ENCODE peak calls at places on chromosomes 4 and X, in eight cellular contexts. One of them, this sample, is unnamed.

GRCh38 chr4:7487464-7487863 is 52.7 kb upstream of the PSAPL1 start:
- DNase-seq in fibroblast of lung: no peak
- DNase-seq in HFF-Myc: no peak
- DNase-seq in IMR-90: no peak
- DNase-seq in neural crest cell: no peak
- DNase-seq in GM13976: no peak
- DNase-seq in fibroblast of pulmonary artery: no peak
- DNase-seq in H9: no peak
- DNase-seq in this sample: no peak

GRCh38 chrX:123173833-123174232 is 10.2 kb upstream of the GRIA3 start:
- DNase-seq in fibroblast of lung: peak
- DNase-seq in HFF-Myc: no peak
- DNase-seq in IMR-90: no peak
- DNase-seq in neural crest cell: no peak
- DNase-seq in GM13976: peak
- DNase-seq in fibroblast of pulmonary artery: no peak
- DNase-seq in H9: no peak
- DNase-seq in this sample: no peak

GRCh38 chr4:81504685-81505598 is 33.2 kb upstream of the RASGEF1B start:
- DNase-seq in fibroblast of lung: peak
- DNase-seq in HFF-Myc: no peak
- DNase-seq in IMR-90: no peak
- DNase-seq in neural crest cell: no peak
- DNase-seq in GM13976: no peak
- DNase-seq in fibroblast of pulmonary artery: no peak
- DNase-seq in H9: no peak
- DNase-seq in this sample: peak

GRCh38 chrX:39953879-39954278 is 143.9 kb downstream of the BCOR start:
- DNase-seq in fibroblast of lung: peak
- DNase-seq in HFF-Myc: no peak
- DNase-seq in IMR-90: peak
- DNase-seq in neural crest cell: no peak
- DNase-seq in GM13976: no peak
- DNase-seq in fibroblast of pulmonary artery: peak
- DNase-seq in H9: no peak
- DNase-seq in this sample: no peak

GRCh38 chrX:50691820-50692219 is 122.2 kb downstream of the SHROOM4 start:
- DNase-seq in fibroblast of lung: peak
- DNase-seq in HFF-Myc: peak
- DNase-seq in IMR-90: peak
- DNase-seq in neural crest cell: peak
- DNase-seq in GM13976: peak
- DNase-seq in fibroblast of pulmonary artery: peak
- DNase-seq in H9: peak
- DNase-seq in this sample: peak

GRCh38 chr4:152540293-152540674 is 4.4 kb upstream of the FBXW7 start:
- DNase-seq in fibroblast of lung: no peak
- DNase-seq in HFF-Myc: no peak
- DNase-seq in IMR-90: no peak
- DNase-seq in neural crest cell: no peak
- DNase-seq in GM13976: peak
- DNase-seq in fibroblast of pulmonary artery: no peak
- DNase-seq in H9: peak
- DNase-seq in this sample: no peak

GRCh38 chrX:116238093-116238492 is 67.5 kb downstream of the AGTR2 start:
- DNase-seq in fibroblast of lung: no peak
- DNase-seq in HFF-Myc: no peak
- DNase-seq in IMR-90: no peak
- DNase-seq in neural crest cell: no peak
- DNase-seq in GM13976: no peak
- DNase-seq in fibroblast of pulmonary artery: no peak
- DNase-seq in H9: no peak
- DNase-seq in this sample: no peak

GRCh38 chr4:33072340-33073089 is 2352.3 kb downstream of the PCDH7 start:
- DNase-seq in fibroblast of lung: peak
- DNase-seq in HFF-Myc: no peak
- DNase-seq in IMR-90: no peak
- DNase-seq in neural crest cell: no peak
- DNase-seq in GM13976: no peak
- DNase-seq in fibroblast of pulmonary artery: peak
- DNase-seq in H9: no peak
- DNase-seq in this sample: no peak

GRCh38 chr4:15234585-15235126 is 193.2 kb upstream of the C1QTNF7 start:
- DNase-seq in fibroblast of lung: peak
- DNase-seq in HFF-Myc: peak
- DNase-seq in IMR-90: peak
- DNase-seq in neural crest cell: no peak
- DNase-seq in GM13976: no peak
- DNase-seq in fibroblast of pulmonary artery: peak
- DNase-seq in H9: no peak
- DNase-seq in this sample: no peak

GRCh38 chrX:45191820-45192409 is 8.8 kb downstream of the DIPK2B start:
- DNase-seq in fibroblast of lung: no peak
- DNase-seq in HFF-Myc: no peak
- DNase-seq in IMR-90: no peak
- DNase-seq in neural crest cell: no peak
- DNase-seq in GM13976: no peak
- DNase-seq in fibroblast of pulmonary artery: no peak
- DNase-seq in H9: no peak
- DNase-seq in this sample: no peak

GRCh38 chr4:2927696-2928075 is 35.5 kb downstream of the NOP14 start:
- DNase-seq in fibroblast of lung: no peak
- DNase-seq in HFF-Myc: no peak
- DNase-seq in IMR-90: no peak
- DNase-seq in neural crest cell: no peak
- DNase-seq in GM13976: no peak
- DNase-seq in fibroblast of pulmonary artery: no peak
- DNase-seq in H9: no peak
- DNase-seq in this sample: no peak

GRCh38 chr4:4994312-4995097 is 24.8 kb downstream of the CYTL1 start:
- DNase-seq in fibroblast of lung: no peak
- DNase-seq in HFF-Myc: no peak
- DNase-seq in IMR-90: no peak
- DNase-seq in neural crest cell: no peak
- DNase-seq in GM13976: no peak
- DNase-seq in fibroblast of pulmonary artery: no peak
- DNase-seq in H9: no peak
- DNase-seq in this sample: no peak

GRCh38 chr4:169612869-169613859 is 781 bp upstream of the NEK1 start:
- DNase-seq in fibroblast of lung: peak
- DNase-seq in HFF-Myc: no peak
- DNase-seq in IMR-90: peak
- DNase-seq in neural crest cell: peak
- DNase-seq in GM13976: peak
- DNase-seq in fibroblast of pulmonary artery: peak
- DNase-seq in H9: peak
- DNase-seq in this sample: peak

GRCh38 chr4:92172203-92172602 is 131.6 kb upstream of the GRID2 start:
- DNase-seq in fibroblast of lung: peak
- DNase-seq in HFF-Myc: no peak
- DNase-seq in IMR-90: no peak
- DNase-seq in neural crest cell: no peak
- DNase-seq in GM13976: no peak
- DNase-seq in fibroblast of pulmonary artery: peak
- DNase-seq in H9: no peak
- DNase-seq in this sample: no peak
- TF ChIP-seq CTCF in fibroblast of lung: peak
- TF ChIP-seq CTCF in HFF-Myc: no peak
- TF ChIP-seq CTCF in IMR-90: peak
- TF ChIP-seq CTCF in neural crest cell: peak
- TF ChIP-seq CTCF in GM13976: no peak
- TF ChIP-seq CTCF in fibroblast of pulmonary artery: peak
- TF ChIP-seq CTCF in H9: no peak
- TF ChIP-seq CTCF in this sample: no peak

DNA sequence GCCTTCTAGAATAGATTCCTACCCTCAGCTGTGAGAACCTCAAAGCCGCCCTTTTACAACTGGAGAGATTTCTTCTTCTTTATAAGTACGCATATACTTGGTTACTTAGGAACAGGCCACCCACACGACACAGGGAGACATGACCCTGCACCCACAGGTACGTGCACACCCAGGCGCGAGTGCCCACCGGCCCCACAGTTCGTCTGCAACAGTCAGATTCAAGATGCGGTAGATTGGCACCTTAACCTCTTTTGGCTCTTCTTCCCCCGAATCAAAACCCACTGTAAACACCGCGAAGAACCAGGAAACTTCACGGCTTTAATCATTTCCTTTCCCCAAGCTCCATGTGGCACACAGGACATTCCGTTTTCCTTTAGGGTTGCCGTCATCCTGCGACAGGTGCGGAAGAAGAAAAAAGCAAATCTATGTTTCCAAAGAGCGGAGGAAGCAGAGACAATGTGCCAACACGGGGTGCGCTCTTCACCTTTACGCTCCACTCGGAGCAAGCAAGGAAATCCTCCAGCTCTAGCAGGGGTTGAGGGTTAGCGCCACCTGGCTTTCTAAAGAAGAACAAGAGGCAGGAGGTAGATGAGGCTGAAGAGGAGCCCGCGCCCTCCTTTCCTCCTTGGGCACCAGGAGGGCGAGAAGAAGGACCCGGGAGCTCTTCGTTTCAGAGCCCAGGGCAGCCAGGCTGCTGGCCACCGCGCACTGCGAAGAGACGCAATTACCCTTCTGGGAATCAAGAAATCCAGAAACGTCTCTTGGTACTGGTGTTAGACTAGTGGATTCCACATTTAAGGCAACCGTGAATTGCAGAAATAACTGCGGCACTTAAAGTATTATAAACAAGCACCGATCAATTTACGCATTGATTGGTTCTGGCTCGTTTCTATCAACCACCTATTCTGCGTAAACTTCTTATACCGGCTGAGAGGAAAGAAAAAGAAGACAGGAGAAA is 35.7 kb downstream of the HAND2 start:
- DNase-seq in fibroblast of lung: peak
- DNase-seq in HFF-Myc: peak
- DNase-seq in IMR-90: peak
- DNase-seq in neural crest cell: no peak
- DNase-seq in GM13976: peak
- DNase-seq in fibroblast of pulmonary artery: peak
- DNase-seq in H9: peak
- DNase-seq in this sample: peak
- TF ChIP-seq CTCF in fibroblast of lung: peak
- TF ChIP-seq CTCF in HFF-Myc: peak
- TF ChIP-seq CTCF in IMR-90: peak
- TF ChIP-seq CTCF in neural crest cell: peak
- TF ChIP-seq CTCF in GM13976: peak
- TF ChIP-seq CTCF in fibroblast of pulmonary artery: peak
- TF ChIP-seq CTCF in H9: peak
- TF ChIP-seq CTCF in this sample: peak

GRCh38 chr4:99202536-99202935 is 16.5 kb downstream of the ADH6 start:
- DNase-seq in fibroblast of lung: peak
- DNase-seq in HFF-Myc: no peak
- DNase-seq in IMR-90: peak
- DNase-seq in neural crest cell: no peak
- DNase-seq in GM13976: no peak
- DNase-seq in fibroblast of pulmonary artery: peak
- DNase-seq in H9: no peak
- DNase-seq in this sample: no peak

GRCh38 chr4:99200148-99200547 is 18.9 kb downstream of the ADH6 start:
- DNase-seq in fibroblast of lung: no peak
- DNase-seq in HFF-Myc: no peak
- DNase-seq in IMR-90: no peak
- DNase-seq in neural crest cell: no peak
- DNase-seq in GM13976: no peak
- DNase-seq in fibroblast of pulmonary artery: no peak
- DNase-seq in H9: no peak
- DNase-seq in this sample: no peak

GRCh38 chr4:99205104-99205979 is 13.7 kb downstream of the ADH6 start:
- DNase-seq in fibroblast of lung: peak
- DNase-seq in HFF-Myc: peak
- DNase-seq in IMR-90: peak
- DNase-seq in neural crest cell: no peak
- DNase-seq in GM13976: no peak
- DNase-seq in fibroblast of pulmonary artery: peak
- DNase-seq in H9: no peak
- DNase-seq in this sample: no peak

GRCh38 chr4:99202094-99202493 is 17.0 kb downstream of the ADH6 start:
- DNase-seq in fibroblast of lung: no peak
- DNase-seq in HFF-Myc: no peak
- DNase-seq in IMR-90: no peak
- DNase-seq in neural crest cell: no peak
- DNase-seq in GM13976: no peak
- DNase-seq in fibroblast of pulmonary artery: no peak
- DNase-seq in H9: no peak
- DNase-seq in this sample: no peak

GRCh38 chr4:99201687-99202086 is 17.4 kb downstream of the ADH6 start:
- DNase-seq in fibroblast of lung: peak
- DNase-seq in HFF-Myc: no peak
- DNase-seq in IMR-90: peak
- DNase-seq in neural crest cell: no peak
- DNase-seq in GM13976: no peak
- DNase-seq in fibroblast of pulmonary artery: peak
- DNase-seq in H9: no peak
- DNase-seq in this sample: no peak
- TF ChIP-seq CTCF in fibroblast of lung: peak
- TF ChIP-seq CTCF in HFF-Myc: no peak
- TF ChIP-seq CTCF in IMR-90: peak
- TF ChIP-seq CTCF in neural crest cell: no peak
- TF ChIP-seq CTCF in GM13976: no peak
- TF ChIP-seq CTCF in fibroblast of pulmonary artery: peak
- TF ChIP-seq CTCF in H9: no peak
- TF ChIP-seq CTCF in this sample: no peak

GRCh38 chrX:153688900-153689590 is 1.3 kb downstream of the SLC6A8 start:
- DNase-seq in fibroblast of lung: peak
- DNase-seq in HFF-Myc: no peak
- DNase-seq in IMR-90: peak
- DNase-seq in neural crest cell: no peak
- DNase-seq in GM13976: no peak
- DNase-seq in fibroblast of pulmonary artery: peak
- DNase-seq in H9: no peak
- DNase-seq in this sample: no peak

GRCh38 chrX:153688071-153688470 is 345 bp downstream of the SLC6A8 start:
- DNase-seq in fibroblast of lung: no peak
- DNase-seq in HFF-Myc: no peak
- DNase-seq in IMR-90: no peak
- DNase-seq in neural crest cell: no peak
- DNase-seq in GM13976: no peak
- DNase-seq in fibroblast of pulmonary artery: no peak
- DNase-seq in H9: no peak
- DNase-seq in this sample: no peak

GRCh38 chrX:153687121-153688039 is at the start of gene SLC6A8:
- DNase-seq in fibroblast of lung: peak
- DNase-seq in HFF-Myc: no peak
- DNase-seq in IMR-90: peak
- DNase-seq in neural crest cell: peak
- DNase-seq in GM13976: peak
- DNase-seq in fibroblast of pulmonary artery: peak
- DNase-seq in H9: peak
- DNase-seq in this sample: peak

GRCh38 chrX:153689654-153690465 is 2.1 kb downstream of the SLC6A8 start:
- DNase-seq in fibroblast of lung: no peak
- DNase-seq in HFF-Myc: no peak
- DNase-seq in IMR-90: peak
- DNase-seq in neural crest cell: no peak
- DNase-seq in GM13976: no peak
- DNase-seq in fibroblast of pulmonary artery: no peak
- DNase-seq in H9: peak
- DNase-seq in this sample: no peak

DNA sequence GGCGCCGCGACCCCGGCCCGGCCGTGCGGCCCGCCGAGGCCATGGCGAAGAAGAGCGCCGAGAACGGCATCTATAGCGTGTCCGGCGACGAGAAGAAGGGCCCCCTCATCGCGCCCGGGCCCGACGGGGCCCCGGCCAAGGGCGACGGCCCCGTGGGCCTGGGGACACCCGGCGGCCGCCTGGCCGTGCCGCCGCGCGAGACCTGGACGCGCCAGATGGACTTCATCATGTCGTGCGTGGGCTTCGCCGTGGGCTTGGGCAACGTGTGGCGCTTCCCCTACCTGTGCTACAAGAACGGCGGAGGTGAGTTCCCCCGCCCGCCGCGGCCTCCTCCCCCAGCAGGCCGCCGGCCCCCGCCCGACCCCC is 791 bp downstream of the SLC6A8 start:
- DNase-seq in fibroblast of lung: no peak
- DNase-seq in HFF-Myc: no peak
- DNase-seq in IMR-90: no peak
- DNase-seq in neural crest cell: no peak
- DNase-seq in GM13976: no peak
- DNase-seq in fibroblast of pulmonary artery: no peak
- DNase-seq in H9: no peak
- DNase-seq in this sample: no peak
- TF ChIP-seq CTCF in fibroblast of lung: no peak
- TF ChIP-seq CTCF in HFF-Myc: no peak
- TF ChIP-seq CTCF in IMR-90: no peak
- TF ChIP-seq CTCF in neural crest cell: no peak
- TF ChIP-seq CTCF in GM13976: no peak
- TF ChIP-seq CTCF in fibroblast of pulmonary artery: no peak
- TF ChIP-seq CTCF in H9: no peak
- TF ChIP-seq CTCF in this sample: no peak

This sample was measured in activated CD8-positive, alpha-beta T cell treated with anti-CD3 and anti-CD28 coated beads for 36 hours.